ENCODE peak calls at places on chromosome 22, in ten cellular contexts. One of them, this sample, is unnamed.

GRCh38 chr22:35480627-35481565 is 59.7 kb upstream of the RASD2 start:
- DNase-seq in HFFc6: no peak
- DNase-seq in hippocampal formation: no peak
- DNase-seq in pulmonary artery endothelial cell: no peak
- DNase-seq in ureter: peak; percentile 63
- DNase-seq in COR-L47: no peak
- DNase-seq in memory B cell: no peak
- DNase-seq in fibroblast of the conjunctiva: no peak
- DNase-seq in OCI-LY7: no peak
- DNase-seq in stimulated activated CD4-positive, alpha-beta T cell treated with anti-CD3 and anti-CD28 coated beads, Interleukin-4, amount 100 ng/mL, for 48 hours: no peak
- DNase-seq in this sample: no peak

GRCh38 chr22:31173386-31174145 is 13.6 kb downstream of the RNF185 start:
- DNase-seq in hippocampal formation: no peak
- DNase-seq in COR-L47: no peak
- DNase-seq in fibroblast of the conjunctiva: peak; percentile 23
- DNase-seq in stimulated activated CD4-positive, alpha-beta T cell treated with anti-CD3 and anti-CD28 coated beads, Interleukin-4, amount 100 ng/mL, for 48 hours: no peak
- DNase-seq in HFFc6: peak; percentile 90
- DNase-seq in pulmonary artery endothelial cell: no peak
- DNase-seq in memory B cell: no peak
- DNase-seq in OCI-LY7: no peak
- DNase-seq in ureter: no peak
- DNase-seq in this sample: peak; percentile 73

GRCh38 chr22:38415046-38415445 is 40.0 kb downstream of the KCNJ4 start:
- DNase-seq in hippocampal formation: no peak
- DNase-seq in OCI-LY7: no peak
- DNase-seq in stimulated activated CD4-positive, alpha-beta T cell treated with anti-CD3 and anti-CD28 coated beads, Interleukin-4, amount 100 ng/mL, for 48 hours: no peak
- DNase-seq in HFFc6: no peak
- DNase-seq in memory B cell: no peak
- DNase-seq in ureter: no peak
- DNase-seq in COR-L47: no peak
- DNase-seq in fibroblast of the conjunctiva: no peak
- DNase-seq in pulmonary artery endothelial cell: no peak
- DNase-seq in this sample: no peak

GRCh38 chr22:39299829-39300178 is 19.6 kb downstream of the RPL3 start:
- DNase-seq in memory B cell: no peak
- DNase-seq in stimulated activated CD4-positive, alpha-beta T cell treated with anti-CD3 and anti-CD28 coated beads, Interleukin-4, amount 100 ng/mL, for 48 hours: no peak
- DNase-seq in HFFc6: peak; percentile 29
- DNase-seq in COR-L47: no peak
- DNase-seq in OCI-LY7: peak; percentile 65
- DNase-seq in pulmonary artery endothelial cell: no peak
- DNase-seq in ureter: no peak
- DNase-seq in hippocampal formation: no peak
- DNase-seq in fibroblast of the conjunctiva: no peak
- DNase-seq in this sample: no peak

GRCh38 chr22:48089601-48090331 is 1327.3 kb downstream of the TBC1D22A start:
- DNase-seq in OCI-LY7: no peak
- DNase-seq in HFFc6: no peak
- DNase-seq in fibroblast of the conjunctiva: peak; percentile 6
- DNase-seq in COR-L47: no peak
- DNase-seq in ureter: peak; percentile 82
- DNase-seq in memory B cell: no peak
- DNase-seq in stimulated activated CD4-positive, alpha-beta T cell treated with anti-CD3 and anti-CD28 coated beads, Interleukin-4, amount 100 ng/mL, for 48 hours: no peak
- DNase-seq in pulmonary artery endothelial cell: no peak
- DNase-seq in hippocampal formation: no peak
- DNase-seq in this sample: no peak

GRCh38 chr22:32841175-32841574 is 39.7 kb downstream of the TIMP3 start:
- DNase-seq in pulmonary artery endothelial cell: no peak
- DNase-seq in ureter: no peak
- DNase-seq in memory B cell: no peak
- DNase-seq in HFFc6: no peak
- DNase-seq in OCI-LY7: no peak
- DNase-seq in stimulated activated CD4-positive, alpha-beta T cell treated with anti-CD3 and anti-CD28 coated beads, Interleukin-4, amount 100 ng/mL, for 48 hours: no peak
- DNase-seq in hippocampal formation: no peak
- DNase-seq in fibroblast of the conjunctiva: no peak
- DNase-seq in COR-L47: no peak
- DNase-seq in this sample: no peak

GRCh38 chr22:23392420-23393121 is 187.5 kb downstream of the IGLL1 start:
- DNase-seq in hippocampal formation: no peak
- DNase-seq in memory B cell: no peak
- DNase-seq in ureter: no peak
- DNase-seq in OCI-LY7: no peak
- DNase-seq in stimulated activated CD4-positive, alpha-beta T cell treated with anti-CD3 and anti-CD28 coated beads, Interleukin-4, amount 100 ng/mL, for 48 hours: no peak
- DNase-seq in fibroblast of the conjunctiva: no peak
- DNase-seq in COR-L47: no peak
- DNase-seq in pulmonary artery endothelial cell: no peak
- DNase-seq in HFFc6: no peak
- DNase-seq in this sample: no peak

GRCh38 chr22:36860821-36861659 is at the start of gene NCF4:
- DNase-seq in stimulated activated CD4-positive, alpha-beta T cell treated with anti-CD3 and anti-CD28 coated beads, Interleukin-4, amount 100 ng/mL, for 48 hours: peak; percentile 32
- DNase-seq in COR-L47: no peak
- DNase-seq in pulmonary artery endothelial cell: no peak
- DNase-seq in OCI-LY7: peak; percentile 95
- DNase-seq in hippocampal formation: no peak
- DNase-seq in memory B cell: peak; percentile 79
- DNase-seq in fibroblast of the conjunctiva: no peak
- DNase-seq in HFFc6: no peak
- DNase-seq in ureter: peak; percentile 82
- DNase-seq in this sample: no peak

GRCh38 chr22:39173787-39174497 is 21.5 kb upstream of the CBX7 start:
- DNase-seq in memory B cell: no peak
- DNase-seq in stimulated activated CD4-positive, alpha-beta T cell treated with anti-CD3 and anti-CD28 coated beads, Interleukin-4, amount 100 ng/mL, for 48 hours: no peak
- DNase-seq in hippocampal formation: no peak
- DNase-seq in fibroblast of the conjunctiva: no peak
- DNase-seq in COR-L47: no peak
- DNase-seq in OCI-LY7: no peak
- DNase-seq in pulmonary artery endothelial cell: no peak
- DNase-seq in ureter: peak; percentile 42
- DNase-seq in HFFc6: no peak
- DNase-seq in this sample: no peak

GRCh38 chr22:39351689-39352214 is 2.0 kb downstream of the SYNGR1 start:
- DNase-seq in hippocampal formation: no peak
- DNase-seq in stimulated activated CD4-positive, alpha-beta T cell treated with anti-CD3 and anti-CD28 coated beads, Interleukin-4, amount 100 ng/mL, for 48 hours: no peak
- DNase-seq in HFFc6: peak; percentile 50
- DNase-seq in fibroblast of the conjunctiva: no peak
- DNase-seq in pulmonary artery endothelial cell: no peak
- DNase-seq in memory B cell: peak; percentile 53
- DNase-seq in ureter: no peak
- DNase-seq in OCI-LY7: peak; percentile 60
- DNase-seq in COR-L47: no peak
- DNase-seq in this sample: no peak

GRCh38 chr22:26589845-26590524 is at the start of gene TPST2:
- DNase-seq in stimulated activated CD4-positive, alpha-beta T cell treated with anti-CD3 and anti-CD28 coated beads, Interleukin-4, amount 100 ng/mL, for 48 hours: peak; percentile 59
- DNase-seq in fibroblast of the conjunctiva: peak; percentile 32
- DNase-seq in COR-L47: peak; percentile 57
- DNase-seq in pulmonary artery endothelial cell: no peak
- DNase-seq in memory B cell: peak; percentile 77
- DNase-seq in HFFc6: peak; percentile 28
- DNase-seq in hippocampal formation: peak; percentile 61
- DNase-seq in ureter: peak; percentile 80
- DNase-seq in OCI-LY7: peak; percentile 83
- DNase-seq in this sample: no peak

GRCh38 chr22:41092847-41093371 is 517 bp downstream of the EP300 start:
- DNase-seq in memory B cell: no peak
- DNase-seq in ureter: no peak
- DNase-seq in fibroblast of the conjunctiva: no peak
- DNase-seq in hippocampal formation: no peak
- DNase-seq in pulmonary artery endothelial cell: no peak
- DNase-seq in OCI-LY7: peak; percentile 76
- DNase-seq in stimulated activated CD4-positive, alpha-beta T cell treated with anti-CD3 and anti-CD28 coated beads, Interleukin-4, amount 100 ng/mL, for 48 hours: no peak
- DNase-seq in COR-L47: peak; percentile 18
- DNase-seq in HFFc6: peak; percentile 8
- DNase-seq in this sample: no peak

GRCh38 chr22:25898707-25899365 is 156.8 kb downstream of the MYO18B start:
- DNase-seq in COR-L47: no peak
- DNase-seq in stimulated activated CD4-positive, alpha-beta T cell treated with anti-CD3 and anti-CD28 coated beads, Interleukin-4, amount 100 ng/mL, for 48 hours: no peak
- DNase-seq in ureter: no peak
- DNase-seq in OCI-LY7: no peak
- DNase-seq in memory B cell: no peak
- DNase-seq in fibroblast of the conjunctiva: no peak
- DNase-seq in pulmonary artery endothelial cell: no peak
- DNase-seq in HFFc6: no peak
- DNase-seq in hippocampal formation: no peak
- DNase-seq in this sample: no peak

GRCh38 chr22:23281406-23282088 is 101.2 kb downstream of the BCR start:
- DNase-seq in OCI-LY7: peak; percentile 89
- DNase-seq in memory B cell: peak; percentile 81
- DNase-seq in stimulated activated CD4-positive, alpha-beta T cell treated with anti-CD3 and anti-CD28 coated beads, Interleukin-4, amount 100 ng/mL, for 48 hours: peak; percentile 74
- DNase-seq in ureter: peak; percentile 87
- DNase-seq in HFFc6: peak; percentile 57
- DNase-seq in COR-L47: peak; percentile 81
- DNase-seq in pulmonary artery endothelial cell: peak; percentile 48
- DNase-seq in hippocampal formation: peak; percentile 74
- DNase-seq in fibroblast of the conjunctiva: peak; percentile 55
- DNase-seq in this sample: peak; percentile 35

GRCh38 chr22:31177420-31178162 is 17.6 kb downstream of the RNF185 start:
- DNase-seq in memory B cell: no peak
- DNase-seq in fibroblast of the conjunctiva: peak; percentile 22
- DNase-seq in stimulated activated CD4-positive, alpha-beta T cell treated with anti-CD3 and anti-CD28 coated beads, Interleukin-4, amount 100 ng/mL, for 48 hours: no peak
- DNase-seq in COR-L47: no peak
- DNase-seq in ureter: peak; percentile 70
- DNase-seq in HFFc6: peak; percentile 87
- DNase-seq in pulmonary artery endothelial cell: no peak
- DNase-seq in hippocampal formation: no peak
- DNase-seq in OCI-LY7: no peak
- DNase-seq in this sample: peak; percentile 67

GRCh38 chr22:24068377-24068680 is 57.2 kb downstream of the CABIN1 start:
- DNase-seq in HFFc6: no peak
- DNase-seq in memory B cell: no peak
- DNase-seq in OCI-LY7: peak; percentile 54
- DNase-seq in fibroblast of the conjunctiva: no peak
- DNase-seq in COR-L47: no peak
- DNase-seq in stimulated activated CD4-positive, alpha-beta T cell treated with anti-CD3 and anti-CD28 coated beads, Interleukin-4, amount 100 ng/mL, for 48 hours: no peak
- DNase-seq in ureter: no peak
- DNase-seq in pulmonary artery endothelial cell: no peak
- DNase-seq in hippocampal formation: no peak
- DNase-seq in this sample: no peak

GRCh38 chr22:17984114-17984513 is 40.2 kb downstream of the MICAL3 start:
- DNase-seq in stimulated activated CD4-positive, alpha-beta T cell treated with anti-CD3 and anti-CD28 coated beads, Interleukin-4, amount 100 ng/mL, for 48 hours: no peak
- DNase-seq in ureter: no peak
- DNase-seq in memory B cell: no peak
- DNase-seq in OCI-LY7: no peak
- DNase-seq in COR-L47: no peak
- DNase-seq in pulmonary artery endothelial cell: no peak
- DNase-seq in hippocampal formation: no peak
- DNase-seq in fibroblast of the conjunctiva: no peak
- DNase-seq in HFFc6: no peak
- DNase-seq in this sample: no peak

GRCh38 chr22:50606561-50607365 is 6.2 kb downstream of the MAPK8IP2 start:
- DNase-seq in ureter: no peak
- DNase-seq in pulmonary artery endothelial cell: no peak
- DNase-seq in stimulated activated CD4-positive, alpha-beta T cell treated with anti-CD3 and anti-CD28 coated beads, Interleukin-4, amount 100 ng/mL, for 48 hours: no peak
- DNase-seq in hippocampal formation: no peak
- DNase-seq in fibroblast of the conjunctiva: no peak
- DNase-seq in OCI-LY7: no peak
- DNase-seq in memory B cell: no peak
- DNase-seq in HFFc6: no peak
- DNase-seq in COR-L47: no peak
- DNase-seq in this sample: no peak

GRCh38 chr22:46373166-46373565 is 37.7 kb downstream of the TRMU start:
- DNase-seq in fibroblast of the conjunctiva: no peak
- DNase-seq in hippocampal formation: no peak
- DNase-seq in ureter: peak; percentile 65
- DNase-seq in HFFc6: no peak
- DNase-seq in stimulated activated CD4-positive, alpha-beta T cell treated with anti-CD3 and anti-CD28 coated beads, Interleukin-4, amount 100 ng/mL, for 48 hours: no peak
- DNase-seq in pulmonary artery endothelial cell: no peak
- DNase-seq in COR-L47: peak; percentile 46
- DNase-seq in OCI-LY7: no peak
- DNase-seq in memory B cell: no peak
- DNase-seq in this sample: no peak

GRCh38 chr22:37726240-37726887 is 29.5 kb downstream of the TRIOBP start:
- DNase-seq in hippocampal formation: no peak
- DNase-seq in COR-L47: no peak
- DNase-seq in memory B cell: no peak
- DNase-seq in OCI-LY7: peak; percentile 23
- DNase-seq in pulmonary artery endothelial cell: no peak
- DNase-seq in HFFc6: no peak
- DNase-seq in ureter: no peak
- DNase-seq in fibroblast of the conjunctiva: no peak
- DNase-seq in stimulated activated CD4-positive, alpha-beta T cell treated with anti-CD3 and anti-CD28 coated beads, Interleukin-4, amount 100 ng/mL, for 48 hours: no peak
- DNase-seq in this sample: no peak

GRCh38 chr22:30044369-30044768 is 35.9 kb upstream of the HORMAD2 start:
- DNase-seq in stimulated activated CD4-positive, alpha-beta T cell treated with anti-CD3 and anti-CD28 coated beads, Interleukin-4, amount 100 ng/mL, for 48 hours: no peak
- DNase-seq in COR-L47: no peak
- DNase-seq in memory B cell: no peak
- DNase-seq in HFFc6: peak; percentile 86
- DNase-seq in OCI-LY7: no peak
- DNase-seq in fibroblast of the conjunctiva: peak; percentile 72
- DNase-seq in ureter: peak; percentile 57
- DNase-seq in pulmonary artery endothelial cell: peak; percentile 71
- DNase-seq in hippocampal formation: no peak
- DNase-seq in this sample: peak; percentile 93

GRCh38 chr22:35140879-35141745 is 75.2 kb downstream of the ISX start:
- DNase-seq in hippocampal formation: no peak
- DNase-seq in fibroblast of the conjunctiva: no peak
- DNase-seq in COR-L47: peak; percentile 12
- DNase-seq in OCI-LY7: no peak
- DNase-seq in HFFc6: no peak
- DNase-seq in memory B cell: no peak
- DNase-seq in stimulated activated CD4-positive, alpha-beta T cell treated with anti-CD3 and anti-CD28 coated beads, Interleukin-4, amount 100 ng/mL, for 48 hours: no peak
- DNase-seq in pulmonary artery endothelial cell: no peak
- DNase-seq in ureter: no peak
- DNase-seq in this sample: no peak

GRCh38 chr22:27642104-27642800 is 159.3 kb downstream of the MN1 start:
- DNase-seq in OCI-LY7: no peak
- DNase-seq in memory B cell: no peak
- DNase-seq in pulmonary artery endothelial cell: no peak
- DNase-seq in HFFc6: no peak
- DNase-seq in COR-L47: no peak
- DNase-seq in ureter: no peak
- DNase-seq in fibroblast of the conjunctiva: no peak
- DNase-seq in stimulated activated CD4-positive, alpha-beta T cell treated with anti-CD3 and anti-CD28 coated beads, Interleukin-4, amount 100 ng/mL, for 48 hours: no peak
- DNase-seq in hippocampal formation: peak; percentile 93
- DNase-seq in this sample: no peak

GRCh38 chr22:49614966-49615965 is 212.4 kb downstream of the BRD1 start:
- DNase-seq in hippocampal formation: no peak
- DNase-seq in OCI-LY7: no peak
- DNase-seq in stimulated activated CD4-positive, alpha-beta T cell treated with anti-CD3 and anti-CD28 coated beads, Interleukin-4, amount 100 ng/mL, for 48 hours: no peak
- DNase-seq in COR-L47: no peak
- DNase-seq in fibroblast of the conjunctiva: no peak
- DNase-seq in HFFc6: no peak
- DNase-seq in memory B cell: no peak
- DNase-seq in pulmonary artery endothelial cell: no peak
- DNase-seq in ureter: no peak
- DNase-seq in this sample: no peak

GRCh38 chr22:29799217-29799680 is 32.1 kb downstream of the UQCR10 start:
- DNase-seq in stimulated activated CD4-positive, alpha-beta T cell treated with anti-CD3 and anti-CD28 coated beads, Interleukin-4, amount 100 ng/mL, for 48 hours: no peak
- DNase-seq in HFFc6: peak; percentile 98
- DNase-seq in fibroblast of the conjunctiva: peak; percentile 93
- DNase-seq in COR-L47: no peak
- DNase-seq in OCI-LY7: no peak
- DNase-seq in pulmonary artery endothelial cell: peak; percentile 74
- DNase-seq in memory B cell: no peak
- DNase-seq in ureter: peak; percentile 94
- DNase-seq in hippocampal formation: peak; percentile 63
- DNase-seq in this sample: peak; percentile 57

GRCh38 chr22:38924197-38924952 is 33.0 kb upstream of the APOBEC3A start:
- DNase-seq in ureter: peak; percentile 90
- DNase-seq in hippocampal formation: peak; percentile 4
- DNase-seq in HFFc6: peak; percentile 82
- DNase-seq in pulmonary artery endothelial cell: peak; percentile 56
- DNase-seq in stimulated activated CD4-positive, alpha-beta T cell treated with anti-CD3 and anti-CD28 coated beads, Interleukin-4, amount 100 ng/mL, for 48 hours: no peak
- DNase-seq in fibroblast of the conjunctiva: peak; percentile 84
- DNase-seq in COR-L47: peak; percentile 96
- DNase-seq in memory B cell: no peak
- DNase-seq in OCI-LY7: no peak
- DNase-seq in this sample: peak; percentile 79

GRCh38 chr22:28909375-28909774 is 26.0 kb downstream of the ZNRF3 start:
- DNase-seq in COR-L47: no peak
- DNase-seq in memory B cell: no peak
- DNase-seq in stimulated activated CD4-positive, alpha-beta T cell treated with anti-CD3 and anti-CD28 coated beads, Interleukin-4, amount 100 ng/mL, for 48 hours: peak; percentile 81
- DNase-seq in fibroblast of the conjunctiva: no peak
- DNase-seq in HFFc6: no peak
- DNase-seq in OCI-LY7: no peak
- DNase-seq in pulmonary artery endothelial cell: no peak
- DNase-seq in ureter: no peak
- DNase-seq in hippocampal formation: no peak
- DNase-seq in this sample: no peak

GRCh38 chr22:17057959-17058814 is 26.6 kb upstream of the IL17RA start:
- DNase-seq in HFFc6: peak; percentile 71
- DNase-seq in hippocampal formation: peak; percentile 49
- DNase-seq in pulmonary artery endothelial cell: peak; percentile 39
- DNase-seq in memory B cell: peak; percentile 41
- DNase-seq in ureter: peak; percentile 70
- DNase-seq in fibroblast of the conjunctiva: peak; percentile 50
- DNase-seq in OCI-LY7: peak; percentile 58
- DNase-seq in COR-L47: peak; percentile 37
- DNase-seq in stimulated activated CD4-positive, alpha-beta T cell treated with anti-CD3 and anti-CD28 coated beads, Interleukin-4, amount 100 ng/mL, for 48 hours: peak; percentile 32
- DNase-seq in this sample: no peak

This sample was measured in kidney epithelial cell.